ENCODE peak calls at places on chromosomes 3 and 15, in six cellular contexts. N is CD8-positive, alpha-beta memory T cell; U is astrocyte; F is stomach; O is T-helper 17 cell; T is uterus. Z is an unnamed sample. For H3K9me3, the result is how much of the 10 kb centered on the place peaks cover.

GRCh38 chr3:114874447-114874846 is 272.6 kb downstream of the ZBTB20 start:
- DNase-seq in N (no peak), U (no peak), F (no peak), O (no peak), T (no peak), Z (no peak)

GRCh38 chr3:113140876-113141275 is 70.5 kb upstream of the BOC start:
- DNase-seq in N (no peak), U (peak), F (no peak), O (no peak), T (no peak), Z (no peak)

GRCh38 chr3:58206406-58207011 is 4.3 kb downstream of the DNASE1L3 start:
- DNase-seq in N (no peak), U (peak), F (no peak), O (no peak), T (no peak), Z (no peak)

GRCh38 chr3:183764854-183765731 is 60.3 kb downstream of the MAP6D1 start:
- DNase-seq in N (no peak), U (peak), F (no peak), O (no peak), T (no peak), Z (no peak)

GRCh38 chr3:70053293-70053692 is 53.8 kb downstream of the SAMMSON start:
- DNase-seq in N (no peak), U (no peak), F (no peak), O (no peak), T (no peak), Z (no peak)

GRCh38 chr3:190074817-190075216 is 45.9 kb downstream of the P3H2 start:
- DNase-seq in N (no peak), U (no peak), F (no peak), O (no peak), T (no peak), Z (no peak)

GRCh38 chr3:111901617-111902016 is 42.6 kb downstream of the PHLDB2 start:
- DNase-seq in N (no peak), U (no peak), F (no peak), O (no peak), T (no peak), Z (no peak)

GRCh38 chr3:30688776-30689175 is 82.4 kb downstream of the TGFBR2 start:
- DNase-seq in N (no peak), U (peak), F (no peak), O (no peak), T (no peak), Z (no peak)

GRCh38 chr15:76059320-76060097 is at the start of gene TMEM266:
- DNase-seq in N (no peak), U (peak), F (peak), O (peak), T (no peak), Z (no peak)

GRCh38 chr15:45457215-45457614 is 65.3 kb downstream of the SLC30A4 start:
- DNase-seq in N (no peak), U (no peak), F (no peak), O (peak), T (no peak), Z (no peak)

GRCh38 chr15:35603298-35603697 is 57.3 kb upstream of the DPH6 start:
- DNase-seq in N (no peak), U (peak), F (no peak), O (no peak), T (no peak), Z (no peak)

GRCh38 chr3:9976736-9977709 is 9.6 kb downstream of the EMC3 start:
- DNase-seq in N (no peak), U (peak), F (peak), O (no peak), T (peak), Z (peak)

GRCh38 chr15:31297880-31298456 is 28.7 kb upstream of the KLF13 start:
- DNase-seq in N (no peak), U (no peak), F (peak), O (no peak), T (no peak), Z (no peak)

GRCh38 chr3:2212211-2212610 is 113.5 kb downstream of the CNTN4 start:
- DNase-seq in N (no peak), U (no peak), F (no peak), O (no peak), T (no peak), Z (no peak)

GRCh38 chr15:52785672-52786406 is 4.3 kb downstream of the ONECUT1 start:
- DNase-seq in N (no peak), U (no peak), F (no peak), O (no peak), T (no peak), Z (no peak)

GRCh38 chr3:99248130-99248529 is 346.6 kb upstream of the DCBLD2 start:
- DNase-seq in N (no peak), U (peak), F (no peak), O (no peak), T (no peak), Z (no peak)

GRCh38 chr3:1079641-1080040 is 13.2 kb upstream of the CNTN6 start:
- DNase-seq in N (no peak), U (no peak), F (no peak), O (no peak), T (no peak), Z (no peak)

GRCh38 chr3:77325702-77326101 is 285.8 kb downstream of the ROBO2 start:
- DNase-seq in N (no peak), U (no peak), F (no peak), O (no peak), T (no peak), Z (no peak)

GRCh38 chr3:175337631-175338030 is 478.5 kb downstream of the NAALADL2 start:
- DNase-seq in N (no peak), U (no peak), F (no peak), O (no peak), T (no peak), Z (no peak)

GRCh38 chr15:65885668-65886218 is 16.5 kb downstream of the RAB11A start:
- DNase-seq in N (no peak), U (no peak), F (no peak), O (no peak), T (no peak), Z (no peak)
- H3K9me3 ChIP-seq in N (under half), U (under half), F (under half), O (under half), T (under half), Z (under half)

GRCh38 chr15:66110788-66111187 is 142.8 kb downstream of the MEGF11 start:
- DNase-seq in N (no peak), U (no peak), F (no peak), O (no peak), T (no peak), Z (no peak)

GRCh38 chr15:66107070-66107469 is 146.5 kb downstream of the MEGF11 start:
- DNase-seq in N (no peak), U (no peak), F (no peak), O (no peak), T (no peak), Z (no peak)

GRCh38 chr15:66105286-66105984 is 148.1 kb downstream of the MEGF11 start:
- DNase-seq in N (no peak), U (no peak), F (no peak), O (no peak), T (no peak), Z (no peak)

GRCh38 chr15:66109826-66110225 is 143.7 kb downstream of the MEGF11 start:
- DNase-seq in N (no peak), U (no peak), F (no peak), O (no peak), T (no peak), Z (no peak)

DNA sequence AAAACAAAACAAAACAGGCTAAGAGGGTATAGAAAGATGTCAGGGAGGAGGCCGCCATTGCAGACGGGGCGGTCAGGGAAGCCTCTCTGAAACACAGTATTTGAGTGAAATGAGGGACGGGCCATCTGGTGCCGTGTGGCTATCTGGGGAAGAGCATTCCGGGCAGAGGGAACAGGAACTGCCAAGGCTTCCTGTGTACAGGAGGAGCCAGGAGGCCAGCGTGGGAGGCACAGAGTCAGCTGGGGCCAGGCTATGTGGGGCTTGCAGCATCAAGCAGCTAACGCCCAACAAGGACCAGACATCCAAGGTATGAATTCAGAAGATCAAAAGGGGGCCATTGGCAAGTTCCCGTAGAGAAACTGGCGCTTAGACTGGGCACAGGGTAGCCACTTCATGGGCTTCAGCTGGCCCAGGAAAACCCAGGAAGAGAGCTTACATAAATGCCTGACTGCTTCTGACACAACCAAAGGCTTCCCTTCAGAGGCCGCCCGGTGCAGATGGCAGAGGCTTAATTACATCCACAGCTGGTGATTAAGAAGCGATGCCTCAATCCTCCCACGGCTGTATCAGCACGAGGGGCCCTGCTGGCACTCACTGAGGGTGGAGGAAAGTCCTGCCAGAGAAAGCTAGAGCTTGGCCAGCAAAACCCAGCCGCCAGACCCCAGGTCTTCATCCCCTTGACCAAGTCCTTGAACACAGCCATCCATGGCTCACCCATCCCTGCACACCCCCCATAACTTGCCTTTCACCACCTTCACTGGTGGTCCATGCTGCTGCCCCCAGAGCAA is 144.9 kb downstream of the MEGF11 start:
- DNase-seq in N (no peak), U (no peak), F (no peak), O (no peak), T (no peak), Z (no peak)
- H3K9me3 ChIP-seq in N (under half), U (under half), F (under half), O (under half), T (under half), Z (under half)

GRCh38 chr15:27671794-27672438 is 427.2 kb downstream of the OCA2 start:
- DNase-seq in N (no peak), U (no peak), F (no peak), O (no peak), T (no peak), Z (no peak)
- H3K9me3 ChIP-seq in N (under half), U (under half), F (under half), O (under half), T (under half), Z (under half)

GRCh38 chr3:153426803-153427202 is 264.8 kb downstream of the RAP2B start:
- DNase-seq in N (no peak), U (no peak), F (no peak), O (no peak), T (no peak), Z (no peak)

GRCh38 chr3:153426344-153426743 is 264.3 kb downstream of the RAP2B start:
- DNase-seq in N (no peak), U (no peak), F (no peak), O (no peak), T (no peak), Z (no peak)

GRCh38 chr3:153422314-153422713 is 260.3 kb downstream of the RAP2B start:
- DNase-seq in N (no peak), U (no peak), F (no peak), O (no peak), T (no peak), Z (no peak)
- H3K9me3 ChIP-seq in N (under half), U (under half), F (half or more), O (under half), T (under half), Z (under half)

GRCh38 chr3:110479676-110480075 is 591.9 kb upstream of the NECTIN3 start:
- DNase-seq in N (no peak), U (no peak), F (no peak), O (no peak), T (no peak), Z (no peak)

GRCh38 chr3:110487840-110488239 is 583.8 kb upstream of the NECTIN3 start:
- DNase-seq in N (no peak), U (no peak), F (no peak), O (no peak), T (no peak), Z (no peak)

DNA sequence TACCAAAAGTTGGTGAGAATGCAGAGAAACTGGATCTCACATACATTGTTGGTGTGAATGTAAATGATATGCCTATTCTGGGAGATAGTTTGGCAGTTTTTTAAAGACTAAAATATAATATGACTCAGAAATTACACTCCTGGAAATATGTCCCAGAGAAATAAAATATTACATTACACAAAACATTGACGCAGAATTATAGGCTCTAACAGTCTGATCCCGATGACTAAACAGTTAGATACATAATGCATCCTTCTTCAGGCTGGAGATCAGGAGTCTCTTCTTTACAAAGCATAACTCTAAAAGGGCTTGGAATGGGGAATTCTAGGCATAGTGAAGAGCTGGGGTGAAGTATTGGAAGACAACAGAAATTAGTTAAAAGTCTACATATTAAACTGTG is 586.2 kb upstream of the NECTIN3 start:
- DNase-seq in N (no peak), U (no peak), F (no peak), O (no peak), T (no peak), Z (no peak)
- H3K9me3 ChIP-seq in N (under half), U (under half), F (under half), O (under half), T (under half), Z (under half)

GRCh38 chr15:71823801-71824200 is 13.4 kb downstream of the NR2E3 start:
- DNase-seq in N (no peak), U (no peak), F (no peak), O (no peak), T (no peak), Z (no peak)
- H3K9me3 ChIP-seq in N (under half), U (under half), F (under half), O (under half), T (under half), Z (under half)

DNA sequence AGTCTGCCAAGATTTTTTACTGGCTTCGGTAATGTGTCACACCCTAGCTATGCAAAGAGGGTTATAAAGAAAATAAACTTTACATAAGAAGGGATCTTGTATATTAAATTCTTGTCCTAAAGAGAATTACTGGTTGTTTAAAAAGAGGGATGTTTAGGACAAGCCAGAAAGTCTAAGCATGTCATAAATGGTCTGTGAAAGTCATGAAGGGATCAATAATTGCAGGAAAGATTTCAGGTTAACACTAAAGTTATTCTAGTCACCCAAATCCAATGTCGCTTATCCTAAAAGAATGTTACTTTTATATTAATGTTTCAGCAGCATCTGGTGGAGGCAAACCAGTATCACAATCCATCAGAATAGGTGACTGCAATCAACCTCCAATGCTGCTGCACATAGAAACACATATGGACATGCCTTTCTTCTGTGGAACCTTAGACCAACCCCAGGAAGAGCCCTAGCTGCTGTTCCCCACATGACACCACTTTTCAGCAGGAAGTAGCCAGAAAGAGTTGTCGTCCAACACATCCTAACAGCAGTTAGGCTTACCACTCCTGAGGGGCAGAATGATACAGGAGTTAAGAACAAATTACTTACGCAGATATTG is 62.8 kb upstream of the GK5 start:
- DNase-seq in N (no peak), U (no peak), F (no peak), O (no peak), T (no peak), Z (no peak)
- H3K9me3 ChIP-seq in N (under half), U (under half), F (under half), O (under half), T (under half), Z (under half)